ENCODE peak calls at places on chromosomes 5 and 9, in seven cellular contexts. S, D, Z, X, G, K and E are unnamed samples.

GRCh38 chr5:149497357-149497756 is 53.9 kb downstream of the CSNK1A1 start:
- DNase-seq in S (no peak), D (peak; percentile 90), Z (peak; percentile 98), X (no peak), G (no peak), K (no peak), E (no peak)

GRCh38 chr5:6712136-6712581 is 1.1 kb upstream of the TENT4A start:
- DNase-seq in S (peak; percentile 48), D (peak; percentile 84), Z (peak; percentile 73), X (peak; percentile 51), G (peak; percentile 75), K (peak; percentile 67), E (peak; percentile 80)

GRCh38 chr9:136075881-136076678 is 19.0 kb downstream of the NACC2 start:
- DNase-seq in S (no peak), D (no peak), Z (no peak), X (no peak), G (peak; percentile 1), K (no peak), E (no peak)

GRCh38 chr5:17182494-17182893 is 34.9 kb upstream of the BASP1 start:
- DNase-seq in S (no peak), D (peak; percentile 50), Z (peak; percentile 71), X (no peak), G (no peak), K (no peak), E (no peak)

GRCh38 chr5:10351199-10351881 is 2.2 kb upstream of the MARCHF6 start:
- DNase-seq in S (no peak), D (peak; percentile 47), Z (peak; percentile 91), X (no peak), G (no peak), K (no peak), E (peak; percentile 49)

GRCh38 chr5:73282383-73282782 is 109.4 kb downstream of the TMEM174 start:
- DNase-seq in S (no peak), D (no peak), Z (no peak), X (no peak), G (no peak), K (no peak), E (no peak)

GRCh38 chr9:111458139-111459009 is 25.8 kb downstream of the ECPAS start:
- DNase-seq in S (no peak), D (no peak), Z (peak; percentile 6), X (no peak), G (no peak), K (no peak), E (no peak)

GRCh38 chr5:178104492-178104891 is 8.8 kb upstream of the N4BP3 start:
- DNase-seq in S (no peak), D (no peak), Z (no peak), X (no peak), G (no peak), K (peak; percentile 83), E (no peak)

GRCh38 chr9:21777701-21778100 is 24.7 kb upstream of the MTAP start:
- DNase-seq in S (no peak), D (no peak), Z (peak; percentile 93), X (no peak), G (no peak), K (no peak), E (peak; percentile 60)

GRCh38 chr9:76534031-76534430 is 75.0 kb downstream of the GCNT1 start:
- DNase-seq in S (no peak), D (no peak), Z (peak; percentile 63), X (no peak), G (no peak), K (no peak), E (no peak)

DNA sequence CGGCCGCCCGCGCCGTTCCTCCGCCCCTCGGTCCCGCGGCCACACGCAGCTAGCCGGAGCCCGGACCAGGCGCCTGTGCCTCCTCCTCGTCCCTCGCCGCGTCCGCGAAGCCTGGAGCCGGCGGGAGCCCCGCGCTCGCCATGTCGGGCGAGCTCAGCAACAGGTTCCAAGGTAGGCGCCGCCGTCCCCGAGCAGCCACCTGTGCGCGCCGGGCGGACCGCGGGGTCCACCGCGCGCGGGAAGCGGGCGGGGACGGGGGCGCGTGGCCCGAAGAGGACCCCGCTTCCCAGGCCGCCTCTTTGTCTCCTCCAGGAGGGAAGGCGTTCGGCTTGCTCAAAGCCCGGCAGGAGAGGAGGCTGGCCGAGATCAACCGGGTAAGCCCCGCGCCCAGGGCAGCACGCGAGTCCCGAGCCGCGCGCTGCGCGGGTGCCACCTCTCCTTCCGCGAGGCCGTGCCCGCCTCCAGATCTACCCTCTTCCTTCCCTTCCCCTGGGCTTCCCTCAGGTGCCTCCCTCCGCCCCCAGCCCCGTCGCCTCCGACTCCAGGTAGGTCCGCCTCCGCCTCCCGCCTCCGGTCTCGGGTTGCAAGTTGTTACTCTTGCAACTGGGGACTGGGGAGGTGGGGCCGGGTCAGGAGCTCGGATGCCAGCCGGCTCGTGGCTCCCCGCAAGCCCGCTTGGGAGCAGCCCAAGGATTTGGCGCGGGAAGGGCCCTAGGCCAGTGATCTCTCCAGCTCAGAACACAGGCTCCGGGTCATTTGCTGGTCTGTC is at the start of gene AIF1L:
- DNase-seq in S (peak; percentile 99), D (no peak), Z (no peak), X (peak; percentile 54), G (peak; percentile 91), K (peak; percentile 38), E (peak; percentile 97)
- H3K27ac ChIP-seq in S (no peak within 1 kb of the TSS), D (no peak within 1 kb of the TSS), Z (no peak within 1 kb of the TSS), X (peak within 1 kb of the TSS; percentile 59), G (no peak within 1 kb of the TSS), K (no peak within 1 kb of the TSS), E (peak within 1 kb of the TSS; percentile 72)

GRCh38 chr5:62550103-62550502 is 28.5 kb upstream of the LRRC70 start:
- DNase-seq in S (no peak), D (no peak), Z (no peak), X (no peak), G (no peak), K (no peak), E (no peak)

GRCh38 chr5:62558941-62559340 is 19.7 kb upstream of the LRRC70 start:
- DNase-seq in S (no peak), D (no peak), Z (no peak), X (no peak), G (no peak), K (no peak), E (no peak)

GRCh38 chr5:62561896-62562295 is 16.7 kb upstream of the LRRC70 start:
- DNase-seq in S (no peak), D (no peak), Z (no peak), X (no peak), G (no peak), K (no peak), E (no peak)

GRCh38 chr5:62560786-62561185 is 17.8 kb upstream of the LRRC70 start:
- DNase-seq in S (no peak), D (no peak), Z (no peak), X (no peak), G (no peak), K (no peak), E (no peak)

DNA sequence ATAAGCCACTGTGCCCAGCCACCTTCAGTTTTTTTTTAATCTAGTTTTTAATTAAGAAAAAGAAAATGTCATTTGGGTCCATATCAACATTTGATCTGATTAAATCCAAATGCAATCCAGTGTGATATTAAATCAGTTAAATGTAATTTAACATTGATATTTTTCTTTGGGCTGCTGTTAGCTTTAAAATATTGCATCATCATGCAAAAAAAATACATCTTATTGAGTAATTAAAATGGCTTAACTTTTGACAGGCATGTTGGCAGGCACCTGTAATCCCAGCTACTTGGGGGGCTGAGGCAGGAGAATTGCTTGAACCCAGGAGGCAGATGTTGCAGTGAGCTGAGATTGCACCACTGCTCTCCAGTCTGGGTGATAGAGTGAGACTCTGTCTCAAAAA is 22.7 kb upstream of the LRRC70 start:
- DNase-seq in S (no peak), D (no peak), Z (no peak), X (no peak), G (no peak), K (no peak), E (no peak)
- H3K9ac ChIP-seq in S (no peak overlapping the region), D (no peak overlapping the region), Z (no peak overlapping the region), X (no peak overlapping the region), G (no peak overlapping the region), K (no peak overlapping the region), E (no peak overlapping the region)

DNA sequence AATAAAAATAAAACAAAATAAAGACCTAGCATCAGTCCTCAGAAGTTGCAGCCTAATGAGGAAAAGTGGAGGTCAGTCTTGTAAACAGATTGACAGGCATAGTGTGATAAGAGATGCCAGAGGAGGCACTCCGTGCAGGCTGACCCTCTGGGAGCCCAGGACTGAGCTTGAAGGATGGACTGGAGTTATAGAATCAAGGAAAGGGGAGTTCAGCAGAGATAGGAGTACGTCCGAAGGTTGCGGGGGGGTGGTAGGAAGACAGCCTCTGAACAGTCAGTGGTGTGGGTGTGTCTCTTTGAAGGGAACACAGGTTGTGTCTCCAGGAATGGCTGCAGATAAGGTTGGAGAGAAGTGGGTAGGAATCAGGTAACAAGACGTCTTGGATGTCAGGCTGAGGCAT is 126.1 kb upstream of the CPEB4 start:
- DNase-seq in S (peak; percentile 58), D (no peak), Z (no peak), X (no peak), G (no peak), K (no peak), E (no peak)
- H3K27ac ChIP-seq in S (no peak overlapping the region), D (no peak overlapping the region), Z (no peak overlapping the region), X (no peak overlapping the region), G (no peak overlapping the region), K (no peak overlapping the region), E (no peak overlapping the region)

DNA sequence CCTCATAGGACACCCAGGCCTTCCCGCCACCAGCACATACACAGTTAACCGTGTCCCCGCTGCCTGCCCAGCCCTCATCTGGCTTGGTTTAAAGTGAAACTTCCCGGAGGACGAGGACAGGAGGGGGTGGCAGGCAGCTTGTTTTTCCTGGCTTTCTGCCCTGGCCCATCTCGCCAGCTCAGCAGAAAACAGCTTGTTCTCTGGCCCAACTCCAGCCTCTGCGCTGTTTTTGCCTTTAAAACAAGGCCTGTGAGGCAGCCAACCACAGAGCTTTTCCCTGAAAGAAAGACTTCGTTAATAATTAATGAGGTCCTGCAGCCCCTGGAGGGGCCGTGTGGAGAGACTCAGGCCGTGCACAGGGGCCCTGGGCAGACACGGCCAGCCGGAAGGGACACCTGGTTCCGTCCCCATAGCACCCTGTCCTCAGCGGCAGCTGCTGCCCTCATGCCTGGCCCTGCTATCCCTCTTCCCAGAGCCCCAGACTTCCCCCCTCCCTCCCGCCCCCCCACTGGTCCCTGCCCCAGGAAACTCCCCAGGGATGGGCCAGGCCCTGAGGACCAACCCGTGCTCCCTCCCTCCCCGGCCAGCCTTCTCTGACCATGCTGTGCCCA is 108.7 kb downstream of the RXRA start:
- DNase-seq in S (no peak), D (peak; percentile 95), Z (peak; percentile 97), X (no peak), G (peak; percentile 31), K (peak; percentile 93), E (no peak)
- H3K9ac ChIP-seq in S (no peak overlapping the region), D (peak overlapping the region; percentile 57), Z (no peak overlapping the region), X (no peak overlapping the region), G (peak overlapping the region; percentile 39), K (peak overlapping the region; percentile 27), E (no peak overlapping the region)

DNA sequence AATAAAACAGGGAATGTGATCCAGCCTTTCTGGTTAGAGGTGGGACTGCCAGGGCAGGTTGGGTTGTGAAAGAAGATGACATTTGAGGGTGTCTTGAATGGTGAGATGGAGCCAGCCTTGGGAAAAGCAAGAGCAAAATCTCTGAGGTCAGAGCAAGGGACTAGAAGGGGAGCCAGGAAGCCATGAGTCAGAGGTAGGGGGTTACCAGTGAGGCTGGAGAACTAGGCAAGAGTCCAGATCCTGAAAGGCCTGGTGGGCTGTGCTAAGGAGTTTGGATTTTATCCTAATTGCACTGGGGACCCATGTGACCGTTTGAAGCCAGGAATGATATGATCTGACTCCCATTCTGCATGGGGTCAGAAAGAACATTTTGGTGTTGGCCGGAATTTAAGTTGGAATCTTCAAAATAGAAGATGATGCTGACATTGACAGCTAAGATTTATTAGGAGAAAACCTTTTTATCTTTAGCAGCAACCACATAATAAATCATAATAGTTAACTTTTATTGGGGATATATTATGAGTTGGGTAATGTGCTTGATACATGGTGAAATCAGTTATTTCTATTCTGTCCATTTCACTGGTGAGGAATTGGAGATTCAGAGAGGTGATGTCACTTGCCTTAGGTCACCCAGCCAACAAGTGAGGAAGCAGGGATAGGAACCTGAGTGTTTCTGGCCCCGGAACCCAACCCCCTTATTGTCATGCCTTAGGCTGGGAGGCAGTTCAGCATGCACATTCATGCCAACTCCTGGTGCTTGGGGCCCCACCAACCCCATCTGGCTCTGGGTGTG is 61.6 kb upstream of the RARS1 start:
- DNase-seq in S (no peak), D (peak; percentile 42), Z (peak; percentile 79), X (no peak), G (no peak), K (no peak), E (no peak)
- H3K27ac ChIP-seq in S (no peak overlapping the region), D (no peak overlapping the region), Z (no peak overlapping the region), X (no peak overlapping the region), G (no peak overlapping the region), K (no peak overlapping the region), E (no peak overlapping the region)